ENCODE peak calls at places on chromosomes 1 and 21, in nine cellular contexts. X is transverse colon; B is spleen; H is endothelial cell of umbilical vein; V is CD8-positive, alpha-beta T cell; F is left ventricle myocardium inferior; C is OCI-LY7; A is heart left ventricle; O is left lung. N is an unnamed sample. For H3K4me1, the result is how much of the 10 kb centered on the place peaks cover.

GRCh38 chr1:60848583-60849188 is 233.7 kb upstream of the NFIA start:
- DNase-seq in V (no peak), A (no peak), H (peak), F (no peak), X (no peak), O (no peak), C (peak), B (no peak), N (no peak)

GRCh38 chr1:94737124-94737998 is 82.8 kb upstream of the SLC44A3 start:
- DNase-seq in B (no peak), H (peak), C (no peak), F (no peak), O (no peak), X (no peak), V (no peak), A (no peak), N (no peak)

GRCh38 chr1:209900734-209901133 is 37.3 kb upstream of the SYT14 start:
- DNase-seq in C (no peak), H (peak), B (no peak), A (no peak), O (no peak), F (no peak), X (no peak), V (no peak), N (no peak)

GRCh38 chr1:93015590-93015989 is 54.3 kb upstream of the DIPK1A start:
- DNase-seq in A (no peak), H (peak), O (no peak), F (no peak), V (no peak), B (no peak), X (no peak), C (no peak), N (no peak)

GRCh38 chr1:230215049-230215448 is 148.0 kb downstream of the GALNT2 start:
- DNase-seq in F (peak), A (peak), C (no peak), B (no peak), O (no peak), X (peak), V (no peak), H (peak), N (peak)

GRCh38 chr1:94926365-94926914 is 470 bp downstream of the CNN3 start:
- DNase-seq in H (peak), C (no peak), B (peak), F (peak), X (peak), V (no peak), O (peak), A (peak), N (peak)

GRCh38 chr1:230833511-230833910 is 34.8 kb downstream of the C1orf198 start:
- DNase-seq in X (no peak), B (no peak), A (no peak), O (no peak), C (no peak), V (no peak), F (no peak), H (no peak), N (no peak)

GRCh38 chr1:174217787-174218574 is 58.7 kb downstream of the RABGAP1L start:
- DNase-seq in B (no peak), V (no peak), C (peak), O (no peak), X (no peak), F (no peak), H (peak), A (no peak), N (no peak)

GRCh38 chr1:183185941-183186490 is at the start of gene LAMC2:
- DNase-seq in H (peak), B (no peak), X (peak), F (no peak), O (peak), V (no peak), A (no peak), C (no peak), N (no peak)

GRCh38 chr1:31739281-31739853 is 24.8 kb downstream of the ADGRB2 start:
- DNase-seq in A (no peak), C (peak), H (no peak), O (peak), B (peak), V (no peak), F (no peak), X (peak), N (peak)

GRCh38 chr1:94122201-94122970 is 1.4 kb upstream of the ABCA4 start:
- DNase-seq in X (no peak), F (no peak), O (no peak), B (no peak), V (no peak), C (no peak), A (no peak), H (peak), N (no peak)

GRCh38 chr1:213385806-213386324 is 334.8 kb downstream of the RPS6KC1 start:
- DNase-seq in H (no peak), X (no peak), C (no peak), O (no peak), A (no peak), B (no peak), V (no peak), F (no peak), N (no peak)

GRCh38 chr1:225724251-225724650 is 53.4 kb upstream of the SRP9 start:
- DNase-seq in B (no peak), O (no peak), X (no peak), H (no peak), C (no peak), A (no peak), F (no peak), V (no peak), N (no peak)

GRCh38 chr1:6459850-6460265 is 6.1 kb downstream of the TNFRSF25 start:
- DNase-seq in H (no peak), C (no peak), F (no peak), X (no peak), B (no peak), V (no peak), A (no peak), O (no peak), N (no peak)

GRCh38 chr1:161190962-161191521 is 7.8 kb downstream of the ADAMTS4 start:
- DNase-seq in H (no peak), O (no peak), B (peak), V (no peak), X (no peak), C (no peak), A (no peak), F (no peak), N (no peak)

GRCh38 chr1:223229756-223230155 is 86.7 kb upstream of the TLR5 start:
- DNase-seq in H (no peak), X (no peak), A (no peak), F (no peak), V (no peak), C (no peak), O (no peak), B (peak), N (no peak)

GRCh38 chr1:8589571-8589970 is 227.9 kb downstream of the RERE start:
- DNase-seq in B (no peak), C (no peak), A (no peak), F (no peak), H (no peak), O (no peak), V (no peak), X (no peak), N (no peak)

GRCh38 chr1:154760469-154760933 is 109.6 kb downstream of the KCNN3 start:
- DNase-seq in O (peak), V (peak), F (peak), C (peak), B (peak), X (peak), A (peak), H (peak), N (peak)

DNA sequence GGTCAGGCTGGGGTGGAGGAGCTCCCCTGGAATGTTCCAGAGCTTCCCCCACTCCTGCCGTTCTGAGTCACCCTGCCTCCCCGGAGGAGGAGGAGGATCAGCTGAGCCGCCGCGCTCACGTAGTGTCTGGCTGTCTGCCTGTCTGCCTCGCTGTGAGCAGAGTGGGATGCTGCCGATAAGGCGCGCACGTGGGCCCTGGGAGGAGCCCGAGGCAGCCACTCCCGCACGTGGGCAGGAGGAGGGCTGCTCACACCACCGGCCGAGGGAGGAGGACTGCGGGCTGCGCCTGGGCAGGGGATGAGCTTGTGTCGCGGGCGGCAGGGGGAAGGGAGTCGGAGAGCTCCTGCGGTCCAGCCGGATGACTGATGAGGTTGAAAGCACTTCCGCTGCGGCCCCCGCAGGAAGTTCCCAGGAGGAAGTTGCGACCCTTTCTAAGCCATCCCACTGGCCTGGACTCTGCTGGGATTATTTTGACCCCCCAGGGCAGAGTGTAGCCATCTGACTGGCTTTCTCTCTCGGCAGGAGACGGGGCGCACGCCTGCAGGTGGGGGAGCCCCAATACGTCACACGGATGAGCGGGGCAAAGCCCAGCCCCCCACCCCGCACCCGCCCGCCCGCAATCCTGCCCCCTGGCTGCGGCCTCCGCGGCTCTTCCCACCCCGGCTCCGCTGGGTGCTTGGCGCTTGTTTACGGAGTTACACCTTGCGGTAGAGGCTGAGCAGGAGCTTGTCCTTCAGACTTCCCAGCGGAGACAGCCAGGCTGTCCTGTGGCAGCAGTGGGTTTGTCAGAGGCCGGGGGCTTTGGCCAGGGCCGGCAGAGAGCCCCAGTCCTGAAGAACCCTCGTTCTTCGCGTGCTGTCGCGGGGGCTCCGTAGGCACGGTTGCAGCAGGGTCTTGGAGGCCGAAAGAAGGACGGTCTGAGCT is 9.8 kb downstream of the PDXK start:
- DNase-seq in H (peak), A (peak), V (peak), O (peak), X (peak), F (peak), C (peak), B (peak), N (peak)
- H3K4me1 ChIP-seq in H (under half), A (half or more), V (under half), O (half or more), X (half or more), F (half or more), C (under half), B (half or more), N (under half)

GRCh38 chr1:44100183-44100582 is 18.4 kb upstream of the KLF17 start:
- DNase-seq in H (no peak), B (no peak), A (no peak), F (no peak), X (no peak), C (no peak), O (no peak), V (no peak), N (no peak)

GRCh38 chr1:44101356-44101755 is 17.3 kb upstream of the KLF17 start:
- DNase-seq in C (no peak), O (no peak), V (no peak), A (no peak), X (no peak), B (no peak), H (no peak), F (no peak), N (no peak)

GRCh38 chr1:44108241-44108640 is 10.4 kb upstream of the KLF17 start:
- DNase-seq in O (no peak), B (no peak), V (no peak), A (no peak), C (no peak), X (no peak), H (no peak), F (no peak), N (no peak)

GRCh38 chr1:44105810-44106209 is 12.8 kb upstream of the KLF17 start:
- DNase-seq in X (no peak), C (no peak), H (no peak), F (no peak), A (no peak), B (no peak), O (no peak), V (no peak), N (no peak)

GRCh38 chr1:44103270-44104131 is 15.1 kb upstream of the KLF17 start:
- DNase-seq in C (no peak), B (peak), A (no peak), H (no peak), F (no peak), X (no peak), O (peak), V (no peak), N (no peak)
- TF ChIP-seq CTCF in C (peak), B (no peak), A (peak), H (peak), F (no peak), X (no peak), O (no peak), V (no peak), N (no peak)

DNA sequence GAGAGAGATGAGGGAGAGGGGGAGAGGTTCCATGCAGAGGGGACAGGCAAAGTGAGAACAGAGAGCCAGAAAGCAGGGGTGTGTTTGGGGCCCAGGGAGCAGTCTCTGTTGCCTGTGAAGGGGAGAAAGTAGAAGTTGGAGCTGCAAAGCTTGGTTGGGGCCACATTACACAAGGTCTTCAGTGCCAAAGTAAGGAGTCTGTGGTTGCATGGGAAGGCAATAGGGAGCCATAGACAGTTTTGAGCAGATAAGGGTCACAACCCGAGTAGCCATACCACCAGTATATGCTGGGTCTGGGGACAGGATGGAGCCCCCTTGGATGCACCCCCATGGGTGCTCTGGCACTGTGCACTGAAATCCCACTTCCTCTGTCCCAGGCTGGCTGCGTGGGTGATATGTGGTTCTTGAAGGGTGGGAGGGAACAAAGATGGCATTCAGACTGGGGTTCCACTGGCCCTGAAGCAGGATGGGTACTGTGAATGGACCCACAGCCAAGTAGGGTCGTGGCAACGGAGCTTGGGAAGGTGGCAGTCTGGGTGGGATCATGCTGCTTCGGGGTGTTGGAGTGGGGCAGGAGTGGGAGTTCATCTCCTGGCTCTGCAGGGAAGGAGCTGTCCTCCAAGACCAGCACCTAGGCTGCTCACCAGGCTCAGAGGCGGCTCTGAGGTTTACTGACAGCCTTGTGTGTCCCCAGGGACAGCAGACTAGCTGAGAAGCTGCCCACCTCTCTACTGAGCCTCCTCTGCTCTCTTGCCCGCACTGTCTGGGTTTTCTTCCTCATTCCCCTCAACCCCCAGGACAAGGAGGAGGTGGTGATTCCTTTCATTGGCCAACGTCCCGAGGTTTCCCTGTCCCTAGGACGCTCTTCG is 12.1 kb downstream of the DRAXIN start:
- DNase-seq in O (no peak), B (no peak), H (no peak), X (no peak), V (no peak), F (no peak), C (no peak), A (no peak), N (no peak)
- H3K27ac ChIP-seq in O (no peak), B (no peak), H (no peak), X (no peak), V (no peak), F (no peak), C (no peak), A (no peak), N (no peak)

GRCh38 chr1:51927029-51927428 is 48.5 kb upstream of the NRDC start:
- DNase-seq in O (no peak), H (no peak), C (no peak), B (no peak), V (no peak), X (no peak), F (no peak), A (no peak), N (no peak)
- H3K4me1 ChIP-seq in O (under half), H (under half), C (under half), B (under half), V (under half), X (under half), F (under half), A (under half), N (under half)

GRCh38 chr21:42350271-42350885 is 416 bp downstream of the TFF2 start:
- DNase-seq in V (no peak), H (no peak), O (no peak), X (no peak), A (no peak), C (no peak), F (no peak), B (peak), N (no peak)

GRCh38 chr21:42352433-42353095 is 1.8 kb upstream of the TFF2 start:
- DNase-seq in H (no peak), V (no peak), X (no peak), C (no peak), F (no peak), B (peak), A (no peak), O (no peak), N (no peak)

GRCh38 chr21:42350899-42351543 is at the start of gene TFF2:
- DNase-seq in H (no peak), B (peak), C (no peak), X (no peak), V (no peak), O (no peak), F (no peak), A (no peak), N (peak)

GRCh38 chr21:42353623-42354022 is 2.8 kb upstream of the TFF2 start:
- DNase-seq in X (no peak), C (no peak), V (no peak), O (no peak), H (no peak), B (peak), A (no peak), F (no peak), N (no peak)

DNA sequence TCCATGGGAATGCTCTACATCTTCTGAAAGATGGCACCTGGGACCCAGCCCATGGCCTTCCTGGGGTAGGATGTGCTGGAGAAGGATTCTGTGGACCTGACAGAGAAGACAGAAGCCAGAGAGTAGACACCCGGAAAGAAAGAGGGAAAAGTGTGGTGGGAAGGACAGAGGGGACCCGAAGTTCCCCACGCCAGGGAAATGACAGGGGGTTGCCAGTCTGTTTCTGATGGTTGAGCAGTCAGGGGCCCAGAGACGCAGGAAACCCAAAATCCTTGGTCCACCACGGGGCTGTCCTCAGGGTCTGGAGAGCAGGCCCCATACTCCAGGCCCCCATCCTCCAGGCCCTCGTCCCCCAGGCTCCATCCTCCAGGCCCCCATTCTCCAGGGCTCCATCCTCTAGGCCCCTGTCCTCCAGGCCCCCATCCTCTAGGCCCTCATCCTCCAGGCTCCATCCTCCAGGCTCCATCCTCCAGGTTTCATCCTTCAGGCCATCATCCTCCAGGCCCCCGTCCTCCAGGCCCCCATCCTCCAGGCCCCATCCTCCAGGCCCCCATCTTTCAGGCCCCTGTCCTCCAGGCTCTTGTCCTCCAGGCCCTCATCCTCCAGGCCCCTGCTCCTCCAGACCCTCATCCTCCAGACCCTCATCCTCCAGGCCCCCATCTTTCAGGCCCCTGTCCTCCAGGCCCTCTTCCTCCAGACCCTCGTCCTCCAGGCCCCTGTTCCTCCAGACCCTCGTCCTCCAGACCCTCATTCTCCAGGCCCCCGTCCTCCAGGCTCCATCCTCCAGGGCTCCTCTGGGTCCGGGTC is 1.0 kb upstream of the TFF2 start:
- DNase-seq in H (no peak), C (no peak), F (no peak), A (no peak), V (no peak), X (no peak), O (no peak), B (peak), N (peak)
- TF ChIP-seq CTCF in H (no peak), C (no peak), F (no peak), A (no peak), V (no peak), X (no peak), O (no peak), B (no peak), N (no peak)

GRCh38 chr1:101239095-101240040 is 2.5 kb downstream of the S1PR1 start:
- DNase-seq in B (peak), X (no peak), O (no peak), C (no peak), H (peak), F (no peak), A (peak), V (no peak), N (no peak)

GRCh38 chr1:101238041-101238515 is 1.3 kb downstream of the S1PR1 start:
- DNase-seq in C (peak), X (no peak), F (no peak), B (peak), H (peak), A (no peak), O (no peak), V (no peak), N (no peak)

GRCh38 chr1:101237229-101237837 is 514 bp downstream of the S1PR1 start:
- DNase-seq in A (no peak), B (no peak), F (no peak), O (no peak), X (no peak), V (no peak), C (no peak), H (peak), N (no peak)

GRCh38 chr1:101240041-101240430 is 3.2 kb downstream of the S1PR1 start:
- DNase-seq in A (peak), C (no peak), B (no peak), X (no peak), O (no peak), H (peak), V (no peak), F (no peak), N (no peak)

DNA sequence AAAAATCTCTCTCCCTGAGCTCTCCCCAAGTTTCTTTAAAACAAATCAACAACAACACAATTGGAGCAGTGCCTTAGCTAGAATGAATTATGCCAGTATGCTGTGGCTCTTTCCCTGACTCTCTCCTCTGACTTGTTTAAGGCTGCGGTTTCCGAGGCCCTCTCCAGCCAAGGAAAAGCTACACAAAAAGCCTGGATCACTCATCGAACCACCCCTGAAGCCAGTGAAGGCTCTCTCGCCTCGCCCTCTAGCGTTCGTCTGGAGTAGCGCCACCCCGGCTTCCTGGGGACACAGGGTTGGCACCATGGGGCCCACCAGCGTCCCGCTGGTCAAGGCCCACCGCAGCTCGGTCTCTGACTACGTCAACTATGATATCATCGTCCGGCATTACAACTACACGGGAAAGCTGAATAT is 1.9 kb downstream of the S1PR1 start:
- DNase-seq in X (peak), A (peak), H (peak), O (peak), F (peak), V (peak), C (peak), B (peak), N (peak)
- H3K27ac ChIP-seq in X (peak), A (peak), H (peak), O (peak), F (peak), V (peak), C (no peak), B (peak), N (peak)

GRCh38 chr1:19209439-19209989 is 552 bp downstream of the UBR4 start:
- DNase-seq in F (peak), H (peak), B (no peak), O (peak), C (peak), X (peak), V (peak), A (no peak), N (peak)
- H3K4me1 ChIP-seq in F (half or more), H (under half), B (half or more), O (under half), C (half or more), X (under half), V (under half), A (half or more), N (under half)

GRCh38 chr1:244241438-244241837 is 190.4 kb downstream of the ZBTB18 start:
- DNase-seq in V (no peak), O (no peak), B (no peak), X (no peak), C (no peak), A (no peak), F (no peak), H (no peak), N (no peak)
- TF ChIP-seq CTCF in V (no peak), O (no peak), B (no peak), X (no peak), C (no peak), A (no peak), F (no peak), H (no peak), N (no peak)

N was measured in Peyer's patch.